ENCODE peak calls at places on chromosomes 12 and 14, in nine cellular contexts. D, I, J, R, K, P, G, H and E are unnamed samples.

GRCh38 chr12:50398931-50399330 is 1.8 kb upstream of the LARP4 start:
- DNase-seq in K (no peak), I (no peak), G (no peak), J (no peak), H (no peak), R (no peak), D (no peak), P (no peak), E (no peak)

GRCh38 chr12:52892193-52892852 is 12.6 kb downstream of the KRT8 start:
- DNase-seq in P (no peak), G (no peak), H (no peak), J (no peak), D (no peak), K (no peak), R (no peak), I (no peak), E (no peak)

GRCh38 chr12:42421844-42422779 is 96.1 kb downstream of the PPHLN1 start:
- DNase-seq in D (no peak), R (no peak), I (no peak), J (no peak), K (no peak), H (no peak), G (no peak), P (no peak), E (no peak)

GRCh38 chr12:109932878-109933503 is 32.9 kb downstream of the TCHP start:
- DNase-seq in J (no peak), D (no peak), G (no peak), K (no peak), R (no peak), P (no peak), H (no peak), I (no peak), E (no peak)

GRCh38 chr14:54621686-54622085 is 54.8 kb downstream of the SAMD4A start:
- DNase-seq in H (no peak), K (no peak), R (no peak), P (no peak), D (no peak), G (no peak), I (no peak), J (no peak), E (no peak)

GRCh38 chr12:63419119-63419518 is 249.2 kb downstream of the DPY19L2 start:
- DNase-seq in R (no peak), K (no peak), G (no peak), I (no peak), H (no peak), P (no peak), D (no peak), J (no peak), E (no peak)

GRCh38 chr14:23153891-23154796 is 29.3 kb downstream of the SLC7A8 start:
- DNase-seq in I (no peak), D (peak; percentile 57), H (no peak), J (peak; percentile 98), R (no peak), K (peak; percentile 65), P (no peak), G (no peak), E (no peak)

GRCh38 chr12:102957339-102958050 is at the start of gene ASCL1:
- DNase-seq in R (peak; percentile 86), J (no peak), G (no peak), D (no peak), K (peak; percentile 77), I (no peak), P (peak; percentile 94), H (no peak), E (peak; percentile 97)

GRCh38 chr14:103451401-103451800 is 66.2 kb downstream of the MARK3 start:
- DNase-seq in I (no peak), J (no peak), R (no peak), H (no peak), K (no peak), D (no peak), G (no peak), P (no peak), E (no peak)

GRCh38 chr14:96979611-96980074 is 182.5 kb downstream of the VRK1 start:
- DNase-seq in P (no peak), D (no peak), I (no peak), H (no peak), J (no peak), G (no peak), K (no peak), R (peak; percentile 34), E (no peak)

GRCh38 chr14:100410056-100410565 is 87.0 kb downstream of the SLC25A47 start:
- DNase-seq in D (no peak), K (no peak), G (no peak), H (no peak), R (no peak), P (no peak), J (no peak), I (no peak), E (no peak)

GRCh38 chr12:40225337-40225983 is 663 bp downstream of the LRRK2 start:
- DNase-seq in J (no peak), K (no peak), P (no peak), D (no peak), G (no peak), R (no peak), H (no peak), I (no peak), E (no peak)

GRCh38 chr12:26340649-26341048 is 145.3 kb downstream of the SSPN start:
- DNase-seq in J (no peak), G (no peak), D (no peak), K (no peak), H (no peak), P (no peak), R (no peak), I (no peak), E (no peak)

GRCh38 chr14:85315891-85316290 is 214.1 kb upstream of the FLRT2 start:
- DNase-seq in K (no peak), I (no peak), J (no peak), R (no peak), G (no peak), H (no peak), P (no peak), D (peak; percentile 28), E (no peak)

GRCh38 chr12:60112778-60113177 is 516.9 kb downstream of the SLC16A7 start:
- DNase-seq in D (no peak), G (no peak), H (no peak), P (no peak), J (no peak), K (no peak), R (no peak), I (no peak), E (no peak)

GRCh38 chr12:27319394-27319793 is 13.2 kb upstream of the BMAL2 start:
- DNase-seq in D (no peak), G (no peak), H (no peak), P (no peak), I (no peak), R (no peak), K (no peak), J (no peak), E (no peak)

GRCh38 chr14:100317897-100318808 is 5.0 kb upstream of the SLC25A47 start:
- DNase-seq in K (no peak), D (peak; percentile 86), J (peak; percentile 88), H (peak; percentile 67), P (no peak), G (peak; percentile 68), I (peak; percentile 56), R (peak; percentile 35), E (no peak)

GRCh38 chr12:50947932-50948331 is 4.4 kb upstream of the HIGD1C start:
- DNase-seq in P (no peak), G (no peak), R (no peak), H (no peak), K (no peak), J (no peak), I (no peak), D (no peak), E (no peak)

GRCh38 chr12:32080435-32080834 is 26.2 kb upstream of the BICD1 start:
- DNase-seq in J (no peak), D (no peak), H (no peak), R (no peak), I (no peak), G (no peak), P (no peak), K (no peak), E (no peak)

GRCh38 chr12:123062682-123063426 is 82.4 kb downstream of the ARL6IP4 start:
- DNase-seq in H (no peak), P (no peak), I (no peak), R (no peak), J (peak; percentile 79), G (no peak), D (no peak), K (no peak), E (peak; percentile 29)

GRCh38 chr14:53638966-53639365 is 317.7 kb downstream of the BMP4 start:
- DNase-seq in R (no peak), I (no peak), D (no peak), P (no peak), K (no peak), H (no peak), J (no peak), G (no peak), E (no peak)

GRCh38 chr12:28068467-28068866 is 95.9 kb upstream of the PTHLH start:
- DNase-seq in H (no peak), P (no peak), I (no peak), R (no peak), G (no peak), D (no peak), K (no peak), J (no peak), E (no peak)

GRCh38 chr12:103858953-103859601 is 18.0 kb upstream of the NT5DC3 start:
- DNase-seq in J (peak; percentile 84), H (no peak), G (no peak), K (no peak), I (no peak), P (no peak), D (no peak), R (no peak), E (no peak)

GRCh38 chr14:58746261-58746660 is 108.5 kb downstream of the DACT1 start:
- DNase-seq in I (no peak), R (no peak), K (no peak), P (no peak), J (no peak), G (no peak), D (no peak), H (no peak), E (no peak)

GRCh38 chr12:112126000-112126431 is 656 bp downstream of the TRAFD1 start:
- DNase-seq in D (no peak), K (no peak), P (no peak), G (no peak), R (no peak), I (no peak), J (no peak), H (no peak), E (no peak)

GRCh38 chr12:40733871-40734270 is 41.6 kb downstream of the CNTN1 start:
- DNase-seq in K (no peak), G (no peak), I (no peak), J (no peak), H (no peak), R (no peak), D (peak; percentile 12), P (no peak), E (no peak)

GRCh38 chr14:25041898-25042297 is 8.0 kb downstream of the STXBP6 start:
- DNase-seq in J (no peak), G (no peak), D (no peak), I (no peak), P (peak; percentile 100), R (no peak), H (no peak), K (no peak), E (peak; percentile 94)

GRCh38 chr14:61460853-61461611 is 139.7 kb downstream of the PRKCH start:
- DNase-seq in H (no peak), J (no peak), G (peak; percentile 45), D (no peak), P (peak; percentile 99), R (no peak), K (peak; percentile 67), I (peak; percentile 10), E (peak; percentile 58)

GRCh38 chr14:58572092-58572853 is 65.5 kb upstream of the DACT1 start:
- DNase-seq in J (no peak), I (no peak), D (no peak), R (no peak), H (no peak), P (no peak), G (peak; percentile 36), K (peak; percentile 22), E (no peak)

GRCh38 chr14:96997269-96997668 is 200.1 kb downstream of the VRK1 start:
- DNase-seq in P (no peak), I (no peak), K (no peak), G (no peak), R (no peak), J (no peak), D (no peak), H (no peak), E (no peak)

GRCh38 chr12:25455696-25456095 is 97.4 kb downstream of the LMNTD1 start:
- DNase-seq in D (no peak), J (no peak), P (no peak), K (no peak), H (no peak), I (no peak), G (no peak), R (no peak), E (no peak)